ENCODE peak calls at places on chromosomes 6 and 20, in six cellular contexts. One of them, this sample, is unnamed. For H3K27me3, H3K36me3 and H3K4me1, the result is how much of the 10 kb centered on the place peaks cover.

GRCh38 chr20:2849529-2849928 is 9.0 kb downstream of the VPS16 start:
- DNase-seq in IMR-90: no peak
- DNase-seq in CD8-positive, alpha-beta T cell: no peak
- DNase-seq in K562: no peak
- DNase-seq in left ventricle myocardium inferior: no peak
- DNase-seq in cardiac muscle cell: no peak
- DNase-seq in this sample: no peak

GRCh38 chr6:11207199-11207968 is 25.1 kb downstream of the NEDD9 start:
- DNase-seq in CD8-positive, alpha-beta T cell: no peak
- DNase-seq in IMR-90: peak
- DNase-seq in left ventricle myocardium inferior: peak
- DNase-seq in K562: no peak
- DNase-seq in cardiac muscle cell: no peak
- DNase-seq in this sample: no peak

GRCh38 chr20:58389324-58389967 is 417 bp downstream of the VAPB start:
- DNase-seq in left ventricle myocardium inferior: peak
- DNase-seq in IMR-90: peak
- DNase-seq in K562: peak
- DNase-seq in cardiac muscle cell: peak
- DNase-seq in CD8-positive, alpha-beta T cell: peak
- DNase-seq in this sample: peak

GRCh38 chr6:136095961-136096360 is 154.2 kb downstream of the MTFR2 start:
- DNase-seq in left ventricle myocardium inferior: peak
- DNase-seq in cardiac muscle cell: no peak
- DNase-seq in CD8-positive, alpha-beta T cell: no peak
- DNase-seq in IMR-90: no peak
- DNase-seq in K562: no peak
- DNase-seq in this sample: no peak

GRCh38 chr20:40080059-40080652 is 608.9 kb downstream of the MAFB start:
- DNase-seq in CD8-positive, alpha-beta T cell: no peak
- DNase-seq in cardiac muscle cell: no peak
- DNase-seq in K562: no peak
- DNase-seq in IMR-90: no peak
- DNase-seq in left ventricle myocardium inferior: no peak
- DNase-seq in this sample: no peak

GRCh38 chr6:19833947-19834346 is 3.2 kb upstream of the ID4 start:
- DNase-seq in cardiac muscle cell: peak
- DNase-seq in CD8-positive, alpha-beta T cell: no peak
- DNase-seq in left ventricle myocardium inferior: no peak
- DNase-seq in IMR-90: no peak
- DNase-seq in K562: no peak
- DNase-seq in this sample: no peak

GRCh38 chr6:11996751-11997150 is 15.4 kb upstream of the HIVEP1 start:
- DNase-seq in IMR-90: no peak
- DNase-seq in left ventricle myocardium inferior: no peak
- DNase-seq in cardiac muscle cell: no peak
- DNase-seq in CD8-positive, alpha-beta T cell: no peak
- DNase-seq in K562: no peak
- DNase-seq in this sample: no peak

GRCh38 chr6:44339301-44339700 is 3.1 kb upstream of the SPATS1 start:
- DNase-seq in cardiac muscle cell: no peak
- DNase-seq in left ventricle myocardium inferior: no peak
- DNase-seq in IMR-90: no peak
- DNase-seq in CD8-positive, alpha-beta T cell: no peak
- DNase-seq in K562: no peak
- DNase-seq in this sample: no peak

GRCh38 chr20:37856932-37857660 is 45.8 kb upstream of the VSTM2L start:
- DNase-seq in cardiac muscle cell: no peak
- DNase-seq in CD8-positive, alpha-beta T cell: no peak
- DNase-seq in K562: no peak
- DNase-seq in IMR-90: peak
- DNase-seq in left ventricle myocardium inferior: no peak
- DNase-seq in this sample: no peak

GRCh38 chr6:150377211-150377781 is 8.5 kb downstream of the IYD start:
- DNase-seq in CD8-positive, alpha-beta T cell: no peak
- DNase-seq in K562: no peak
- DNase-seq in cardiac muscle cell: peak
- DNase-seq in IMR-90: no peak
- DNase-seq in left ventricle myocardium inferior: no peak
- DNase-seq in this sample: no peak

GRCh38 chr20:21557246-21557982 is 43.5 kb upstream of the NKX2-2 start:
- DNase-seq in CD8-positive, alpha-beta T cell: no peak
- DNase-seq in K562: no peak
- DNase-seq in cardiac muscle cell: no peak
- DNase-seq in left ventricle myocardium inferior: no peak
- DNase-seq in IMR-90: no peak
- DNase-seq in this sample: no peak

GRCh38 chr6:111803804-111804203 is 69.4 kb downstream of the FYN start:
- DNase-seq in IMR-90: peak
- DNase-seq in cardiac muscle cell: no peak
- DNase-seq in K562: no peak
- DNase-seq in left ventricle myocardium inferior: no peak
- DNase-seq in CD8-positive, alpha-beta T cell: no peak
- DNase-seq in this sample: no peak

GRCh38 chr20:38302721-38303120 is 1.2 kb upstream of the BPI start:
- DNase-seq in K562: peak
- DNase-seq in IMR-90: no peak
- DNase-seq in CD8-positive, alpha-beta T cell: no peak
- DNase-seq in cardiac muscle cell: no peak
- DNase-seq in left ventricle myocardium inferior: no peak
- DNase-seq in this sample: no peak

GRCh38 chr6:97726378-97726777 is 443.4 kb upstream of the MMS22L start:
- DNase-seq in left ventricle myocardium inferior: no peak
- DNase-seq in cardiac muscle cell: peak
- DNase-seq in IMR-90: no peak
- DNase-seq in K562: no peak
- DNase-seq in CD8-positive, alpha-beta T cell: no peak
- DNase-seq in this sample: peak

GRCh38 chr6:87093651-87094050 is 1.3 kb downstream of the CGA start:
- DNase-seq in left ventricle myocardium inferior: no peak
- DNase-seq in K562: no peak
- DNase-seq in CD8-positive, alpha-beta T cell: no peak
- DNase-seq in cardiac muscle cell: no peak
- DNase-seq in IMR-90: peak
- DNase-seq in this sample: no peak

DNA sequence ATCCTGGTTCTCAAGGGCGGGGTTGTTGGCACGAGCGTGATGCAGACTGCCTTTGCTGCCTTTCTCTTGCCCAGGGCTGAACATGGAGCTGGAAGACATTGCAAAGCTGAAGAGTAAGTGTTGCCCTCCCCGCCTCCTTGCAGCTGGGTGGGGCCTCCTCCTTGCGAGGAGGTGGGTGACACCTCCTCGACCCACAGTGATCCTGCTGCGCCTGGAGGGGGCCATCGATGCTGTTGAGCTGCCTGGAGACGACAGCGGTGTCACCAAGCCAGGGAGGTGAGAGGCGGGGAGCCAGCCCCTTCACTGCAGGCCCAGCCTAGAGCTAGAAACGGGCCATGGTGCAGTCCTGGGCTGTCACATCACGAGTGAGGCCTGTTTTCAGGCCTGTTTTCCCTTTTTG is 18.4 kb upstream of the TNFRSF6B start:
- DNase-seq in cardiac muscle cell: no peak
- DNase-seq in K562: no peak
- DNase-seq in CD8-positive, alpha-beta T cell: no peak
- DNase-seq in IMR-90: no peak
- DNase-seq in left ventricle myocardium inferior: no peak
- DNase-seq in this sample: no peak
- H3K27me3 ChIP-seq in cardiac muscle cell: under half
- H3K27me3 ChIP-seq in K562: under half
- H3K27me3 ChIP-seq in CD8-positive, alpha-beta T cell: under half
- H3K27me3 ChIP-seq in IMR-90: under half
- H3K27me3 ChIP-seq in left ventricle myocardium inferior: under half
- H3K27me3 ChIP-seq in this sample: under half

GRCh38 chr6:15513801-15514711 is 148.8 kb downstream of the DTNBP1 start:
- DNase-seq in K562: no peak
- DNase-seq in cardiac muscle cell: no peak
- DNase-seq in left ventricle myocardium inferior: no peak
- DNase-seq in CD8-positive, alpha-beta T cell: no peak
- DNase-seq in IMR-90: no peak
- DNase-seq in this sample: no peak
- H3K36me3 ChIP-seq in K562: half or more
- H3K36me3 ChIP-seq in cardiac muscle cell: under half
- H3K36me3 ChIP-seq in left ventricle myocardium inferior: half or more
- H3K36me3 ChIP-seq in CD8-positive, alpha-beta T cell: half or more
- H3K36me3 ChIP-seq in IMR-90: half or more
- H3K36me3 ChIP-seq in this sample: under half

GRCh38 chr6:134691180-134691579 is 258.7 kb downstream of the ALDH8A1 start:
- DNase-seq in cardiac muscle cell: no peak
- DNase-seq in CD8-positive, alpha-beta T cell: no peak
- DNase-seq in K562: no peak
- DNase-seq in IMR-90: no peak
- DNase-seq in left ventricle myocardium inferior: no peak
- DNase-seq in this sample: no peak

GRCh38 chr6:134689177-134689576 is 260.7 kb downstream of the ALDH8A1 start:
- DNase-seq in cardiac muscle cell: peak
- DNase-seq in IMR-90: no peak
- DNase-seq in CD8-positive, alpha-beta T cell: no peak
- DNase-seq in left ventricle myocardium inferior: peak
- DNase-seq in K562: no peak
- DNase-seq in this sample: no peak

GRCh38 chr6:134686071-134686470 is 263.8 kb downstream of the ALDH8A1 start:
- DNase-seq in cardiac muscle cell: no peak
- DNase-seq in IMR-90: peak
- DNase-seq in K562: no peak
- DNase-seq in left ventricle myocardium inferior: no peak
- DNase-seq in CD8-positive, alpha-beta T cell: no peak
- DNase-seq in this sample: no peak

GRCh38 chr6:134692008-134692407 is 257.9 kb downstream of the ALDH8A1 start:
- DNase-seq in cardiac muscle cell: no peak
- DNase-seq in CD8-positive, alpha-beta T cell: no peak
- DNase-seq in K562: no peak
- DNase-seq in IMR-90: no peak
- DNase-seq in left ventricle myocardium inferior: no peak
- DNase-seq in this sample: no peak

DNA sequence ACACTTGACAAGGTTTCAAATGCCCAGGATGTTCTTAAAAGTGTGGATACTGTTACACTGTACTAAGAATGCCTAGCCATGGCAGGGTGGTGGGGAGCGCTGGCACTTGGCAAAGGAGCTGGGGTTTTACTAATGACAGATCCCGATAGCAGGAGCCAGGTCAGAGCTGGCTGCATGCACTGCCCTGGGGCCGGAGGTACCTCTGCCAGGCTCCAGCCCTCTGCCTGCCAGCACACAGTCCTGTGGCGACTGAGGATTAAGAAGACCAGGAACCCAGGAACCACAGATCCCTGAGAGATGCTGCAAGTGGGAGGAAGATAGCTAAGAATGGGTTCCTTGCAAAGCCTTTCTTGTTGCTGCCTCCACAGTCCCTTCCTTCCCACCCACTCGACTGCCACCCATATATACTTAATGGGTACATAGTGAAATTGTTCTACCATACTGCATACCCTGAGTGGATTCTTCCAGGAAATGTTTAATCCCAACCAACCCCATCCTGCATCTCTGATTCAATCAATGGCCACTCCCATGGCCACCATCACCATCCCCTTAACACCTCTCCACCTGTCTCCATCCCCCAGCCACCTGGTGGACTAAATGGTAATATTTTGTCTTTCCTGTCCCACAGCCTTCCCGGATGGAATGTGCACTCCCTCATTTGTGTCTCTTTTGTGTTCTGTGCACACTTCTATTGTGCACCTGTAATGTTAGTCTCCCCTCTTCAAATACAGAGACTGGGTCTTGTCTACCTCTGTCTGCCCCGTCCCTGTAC is 260.0 kb downstream of the ALDH8A1 start:
- DNase-seq in CD8-positive, alpha-beta T cell: no peak
- DNase-seq in K562: no peak
- DNase-seq in left ventricle myocardium inferior: peak
- DNase-seq in cardiac muscle cell: no peak
- DNase-seq in IMR-90: no peak
- DNase-seq in this sample: no peak
- H3K4me1 ChIP-seq in CD8-positive, alpha-beta T cell: under half
- H3K4me1 ChIP-seq in K562: under half
- H3K4me1 ChIP-seq in left ventricle myocardium inferior: under half
- H3K4me1 ChIP-seq in cardiac muscle cell: under half
- H3K4me1 ChIP-seq in IMR-90: under half
- H3K4me1 ChIP-seq in this sample: under half

DNA sequence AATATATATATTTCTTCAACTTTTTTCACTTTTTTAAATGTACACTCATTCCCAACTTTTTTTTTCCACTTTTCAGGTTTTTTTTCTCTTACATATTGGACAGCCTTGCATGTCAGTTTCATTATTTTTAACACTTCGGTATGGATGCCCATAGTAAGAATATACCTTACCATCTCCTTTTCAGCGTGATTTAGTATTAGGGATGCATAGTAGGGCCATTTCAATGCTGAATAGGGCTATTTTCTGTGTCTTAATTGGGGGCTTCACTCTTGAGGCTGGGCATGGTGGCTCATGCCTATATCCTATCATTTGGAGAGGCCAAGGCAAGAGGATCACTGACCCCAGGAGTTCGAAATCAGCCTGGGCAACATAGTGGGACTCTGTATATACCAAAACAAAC is 6.7 kb downstream of the RNF114 start:
- DNase-seq in left ventricle myocardium inferior: no peak
- DNase-seq in cardiac muscle cell: no peak
- DNase-seq in CD8-positive, alpha-beta T cell: no peak
- DNase-seq in IMR-90: no peak
- DNase-seq in K562: no peak
- DNase-seq in this sample: no peak
- H3K27me3 ChIP-seq in left ventricle myocardium inferior: under half
- H3K27me3 ChIP-seq in cardiac muscle cell: under half
- H3K27me3 ChIP-seq in CD8-positive, alpha-beta T cell: under half
- H3K27me3 ChIP-seq in IMR-90: under half
- H3K27me3 ChIP-seq in K562: under half
- H3K27me3 ChIP-seq in this sample: under half

GRCh38 chr6:79668381-79668780 is 37.3 kb downstream of the SH3BGRL2 start:
- DNase-seq in cardiac muscle cell: no peak
- DNase-seq in K562: no peak
- DNase-seq in left ventricle myocardium inferior: no peak
- DNase-seq in IMR-90: no peak
- DNase-seq in CD8-positive, alpha-beta T cell: no peak
- DNase-seq in this sample: no peak
- H3K36me3 ChIP-seq in cardiac muscle cell: under half
- H3K36me3 ChIP-seq in K562: under half
- H3K36me3 ChIP-seq in left ventricle myocardium inferior: under half
- H3K36me3 ChIP-seq in IMR-90: under half
- H3K36me3 ChIP-seq in CD8-positive, alpha-beta T cell: under half
- H3K36me3 ChIP-seq in this sample: under half

GRCh38 chr20:49671429-49671828 is 42.2 kb downstream of the B4GALT5 start:
- DNase-seq in CD8-positive, alpha-beta T cell: no peak
- DNase-seq in left ventricle myocardium inferior: no peak
- DNase-seq in K562: no peak
- DNase-seq in IMR-90: no peak
- DNase-seq in cardiac muscle cell: no peak
- DNase-seq in this sample: no peak
- H3K4me1 ChIP-seq in CD8-positive, alpha-beta T cell: under half
- H3K4me1 ChIP-seq in left ventricle myocardium inferior: half or more
- H3K4me1 ChIP-seq in K562: under half
- H3K4me1 ChIP-seq in IMR-90: under half
- H3K4me1 ChIP-seq in cardiac muscle cell: under half
- H3K4me1 ChIP-seq in this sample: under half

This sample was measured in HAP-1.